ENCODE peak calls at places on chromosomes 12 and 14, in nine cellular contexts. V is aorta; K is PC-3; X is psoas muscle; H is Panc1; O is CD8-positive, alpha-beta memory T cell; J is lower lobe of right lung; L is BE2C; Y is IMR-90. I is an unnamed sample.

GRCh38 chr14:50064993-50065392 is 51.4 kb downstream of the VCPKMT start:
- DNase-seq in V (no peak), K (no peak), X (no peak), H (no peak), O (peak; percentile 31), J (no peak), L (no peak), Y (no peak), I (peak; percentile 65)

GRCh38 chr14:52840916-52841315 is 49.5 kb upstream of the GNPNAT1 start:
- DNase-seq in V (no peak), K (peak; percentile 72), X (no peak), H (no peak), O (no peak), J (no peak), L (peak; percentile 33), Y (peak; percentile 71), I (no peak)

GRCh38 chr12:95605087-95605486 is 53.8 kb upstream of the USP44 start:
- DNase-seq in V (no peak), K (peak; percentile 95), X (no peak), H (no peak), O (no peak), J (no peak), L (no peak), Y (peak; percentile 77), I (no peak)

GRCh38 chr14:65187421-65188049 is 85.2 kb upstream of the MAX start:
- DNase-seq in V (no peak), K (no peak), X (no peak), H (no peak), O (no peak), J (no peak), L (no peak), Y (no peak), I (no peak)

GRCh38 chr14:54435500-54435981 is 5.6 kb downstream of the CNIH1 start:
- DNase-seq in V (no peak), K (peak; percentile 96), X (no peak), H (no peak), O (no peak), J (no peak), L (no peak), Y (peak; percentile 84), I (no peak)

GRCh38 chr12:69527506-69528272 is 57.5 kb downstream of the FRS2 start:
- DNase-seq in V (no peak), K (peak; percentile 89), X (no peak), H (no peak), O (no peak), J (no peak), L (no peak), Y (peak; percentile 91), I (no peak)

GRCh38 chr14:85444685-85445084 is 85.3 kb upstream of the FLRT2 start:
- DNase-seq in V (no peak), K (peak; percentile 40), X (no peak), H (no peak), O (no peak), J (no peak), L (peak; percentile 36), Y (peak; percentile 25), I (no peak)

GRCh38 chr14:76909266-76909665 is 83.1 kb downstream of the LRRC74A start:
- DNase-seq in V (no peak), K (no peak), X (no peak), H (no peak), O (no peak), J (no peak), L (no peak), Y (no peak), I (no peak)

GRCh38 chr14:96711559-96712267 is 85.5 kb upstream of the VRK1 start:
- DNase-seq in V (no peak), K (no peak), X (no peak), H (no peak), O (no peak), J (no peak), L (no peak), Y (no peak), I (no peak)

GRCh38 chr14:21988413-21988812 is 314.8 kb upstream of the OR4E1 start:
- DNase-seq in V (no peak), K (no peak), X (no peak), H (no peak), O (no peak), J (no peak), L (no peak), Y (no peak), I (no peak)

GRCh38 chr12:4506430-4506829 is 32.3 kb upstream of the RAD51AP1 start:
- DNase-seq in V (no peak), K (no peak), X (no peak), H (no peak), O (no peak), J (no peak), L (no peak), Y (no peak), I (no peak)

GRCh38 chr14:92589213-92589852 is 75.8 kb downstream of the RIN3 start:
- DNase-seq in V (no peak), K (peak; percentile 56), X (no peak), H (no peak), O (no peak), J (no peak), L (no peak), Y (peak; percentile 52), I (no peak)

GRCh38 chr12:128817115-128818015 is 6.4 kb downstream of the SLC15A4 start:
- DNase-seq in V (peak; percentile 85), K (no peak), X (peak; percentile 86), H (no peak), O (no peak), J (peak; percentile 63), L (no peak), Y (peak; percentile 55), I (no peak)

GRCh38 chr12:1878695-1879094 is 39.8 kb downstream of the CACNA2D4 start:
- DNase-seq in V (no peak), K (no peak), X (no peak), H (no peak), O (no peak), J (no peak), L (no peak), Y (no peak), I (no peak)

GRCh38 chr14:39015964-39016577 is 87.0 kb downstream of the SEC23A start:
- DNase-seq in V (no peak), K (no peak), X (no peak), H (no peak), O (no peak), J (no peak), L (no peak), Y (peak; percentile 13), I (no peak)

GRCh38 chr12:49503674-49504180 is 35.1 kb upstream of the KCNH3 start:
- DNase-seq in V (no peak), K (peak; percentile 95), X (no peak), H (no peak), O (no peak), J (no peak), L (no peak), Y (peak; percentile 81), I (no peak)

GRCh38 chr12:78269620-78270019 is 438.9 kb downstream of the NAV3 start:
- DNase-seq in V (no peak), K (no peak), X (no peak), H (no peak), O (no peak), J (no peak), L (no peak), Y (no peak), I (no peak)
- H3K4me3 ChIP-seq in V (no peak overlapping the region), K (no peak overlapping the region), X (no peak overlapping the region), H (no peak overlapping the region), O (no peak overlapping the region), J (no peak overlapping the region), L (no peak overlapping the region), Y (no peak overlapping the region), I (no peak overlapping the region)

GRCh38 chr12:53234236-53234635 is 2.2 kb upstream of the RARG start:
- DNase-seq in V (peak; percentile 87), K (no peak), X (peak; percentile 64), H (no peak), O (no peak), J (peak; percentile 46), L (peak; percentile 77), Y (no peak), I (no peak)
- H3K4me1 ChIP-seq in V (peaks cover 6% of the 10 kb centered on the region), K (peaks cover 41% of the 10 kb centered on the region), X (peaks cover 8% of the 10 kb centered on the region), H (peaks cover 30% of the 10 kb centered on the region), O (peaks cover 63% of the 10 kb centered on the region), J (peaks cover 43% of the 10 kb centered on the region), L (peaks cover 25% of the 10 kb centered on the region), Y (peaks cover 24% of the 10 kb centered on the region), I (peaks cover 40% of the 10 kb centered on the region)

DNA sequence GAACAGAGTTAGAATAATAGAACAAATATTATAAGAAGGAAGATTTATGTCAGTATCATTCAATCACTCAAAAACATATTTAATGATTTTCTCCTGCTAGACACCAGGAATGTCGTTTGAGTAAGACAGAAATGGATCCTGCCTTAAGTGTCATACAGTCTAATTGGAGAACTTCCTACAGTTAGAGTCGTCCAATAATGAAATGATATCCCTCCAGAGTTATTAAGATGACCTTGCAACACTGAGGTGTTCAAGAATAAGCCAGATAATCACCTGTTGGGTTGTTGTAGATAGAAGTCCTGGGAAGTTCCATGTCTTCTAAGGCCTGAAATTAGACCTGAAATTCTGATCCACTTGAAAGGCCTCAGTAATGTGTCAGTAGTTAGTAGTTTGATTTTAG is 132.3 kb downstream of the SLC38A4 start:
- DNase-seq in V (no peak), K (no peak), X (no peak), H (no peak), O (no peak), J (no peak), L (no peak), Y (no peak), I (no peak)
- H3K9me3 ChIP-seq in V (peaks cover 6% of the 10 kb centered on the region), K (no peaks in the 10 kb centered on the region), X (no peaks in the 10 kb centered on the region), H (no peaks in the 10 kb centered on the region), O (peaks cover 6% of the 10 kb centered on the region), J (no peaks in the 10 kb centered on the region), L (no peaks in the 10 kb centered on the region), Y (peaks cover 5% of the 10 kb centered on the region), I (no peaks in the 10 kb centered on the region)

GRCh38 chr14:31029016-31029970 is 3.1 kb upstream of the STRN3 start:
- DNase-seq in V (no peak), K (peak; percentile 24), X (no peak), H (no peak), O (no peak), J (no peak), L (no peak), Y (no peak), I (no peak)

GRCh38 chr14:31025335-31026075 is at the start of gene AP4S1:
- DNase-seq in V (peak; percentile 84), K (peak; percentile 13), X (peak; percentile 74), H (no peak), O (peak; percentile 24), J (peak; percentile 64), L (peak; percentile 63), Y (no peak), I (peak; percentile 57)

GRCh38 chr14:31026395-31027096 is 367 bp upstream of the STRN3 start:
- DNase-seq in V (peak; percentile 98), K (peak; percentile 98), X (peak; percentile 98), H (peak; percentile 84), O (peak; percentile 84), J (peak; percentile 98), L (peak; percentile 96), Y (peak; percentile 97), I (peak; percentile 80)

GRCh38 chr14:31026076-31026394 is at the start of gene STRN3:
- DNase-seq in V (no peak), K (no peak), X (no peak), H (no peak), O (no peak), J (no peak), L (no peak), Y (no peak), I (peak; percentile 44)

DNA sequence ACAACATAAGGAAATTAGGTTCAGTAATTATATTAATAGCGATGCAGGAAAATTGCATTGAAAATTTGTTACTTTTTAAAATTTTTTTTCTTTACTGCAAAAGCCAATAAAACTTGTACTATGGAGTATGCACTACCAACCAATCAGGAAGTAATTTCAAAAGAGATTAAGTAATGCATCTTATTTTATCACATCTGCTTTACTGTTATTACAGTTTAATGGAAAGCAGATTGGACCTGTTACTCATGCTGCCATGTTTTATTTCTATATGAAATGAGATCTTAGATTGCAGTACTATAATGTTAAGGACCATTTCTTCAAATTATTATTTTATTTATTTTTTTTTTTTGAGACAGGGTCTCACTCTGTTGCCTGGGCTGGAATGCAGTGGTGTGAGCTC is 1.7 kb upstream of the STRN3 start:
- DNase-seq in V (no peak), K (no peak), X (no peak), H (no peak), O (no peak), J (no peak), L (no peak), Y (no peak), I (no peak)
- H3K4me3 ChIP-seq in V (no peak overlapping the region), K (peak overlapping the region; percentile 72), X (peak overlapping the region; percentile 98), H (no peak overlapping the region), O (no peak overlapping the region), J (no peak overlapping the region), L (no peak overlapping the region), Y (no peak overlapping the region), I (no peak overlapping the region)

I was measured in naive thymus-derived CD4-positive, alpha-beta T cell.